ENCODE peak calls at places on chromosomes 11 and 22, in seven cellular contexts. Y is germinal center; N is GM06990; O is left ventricle myocardium inferior; J is neural crest cell; T is activated CD4-positive, alpha-beta T cell treated with anti-CD3 and anti-CD28 coated beads, Interleukin-2, amount 10 ng/mL, durations not matched to agents 7 days and 5 days; U is astrocyte of the spinal cord. Q is an unnamed sample.

GRCh38 chr22:50012201-50013181 is at the start of gene IL17REL:
- DNase-seq in T (no peak), O (peak; percentile 14), J (no peak), Y (no peak), N (no peak), U (no peak), Q (no peak)

GRCh38 chr22:23622634-23623033 is 9.5 kb downstream of the DRICH1 start:
- DNase-seq in O (no peak), J (no peak), N (no peak), U (no peak), Y (no peak), T (no peak), Q (no peak)

GRCh38 chr11:113373981-113374560 is 13.5 kb upstream of the ANKK1 start:
- DNase-seq in O (no peak), T (no peak), N (no peak), Y (no peak), J (no peak), U (no peak), Q (no peak)

GRCh38 chr11:843818-844692 is 1.4 kb downstream of the TSPAN4 start:
- DNase-seq in Y (no peak), T (no peak), N (no peak), U (peak; percentile 94), O (peak; percentile 92), J (no peak), Q (no peak)

GRCh38 chr11:126156814-126157213 is 54.6 kb downstream of the RPUSD4 start:
- DNase-seq in O (no peak), J (no peak), Y (no peak), U (no peak), N (no peak), T (no peak), Q (no peak)

GRCh38 chr11:94449437-94449836 is 44.2 kb downstream of the MRE11 start:
- DNase-seq in O (no peak), T (no peak), N (no peak), Y (no peak), U (peak; percentile 40), J (no peak), Q (no peak)

GRCh38 chr11:975824-976223 is 50.2 kb downstream of the AP2A2 start:
- DNase-seq in T (peak; percentile 19), U (peak; percentile 44), N (no peak), J (peak; percentile 24), Y (no peak), O (no peak), Q (no peak)

GRCh38 chr11:115630109-115630700 is 126.0 kb upstream of the CADM1 start:
- DNase-seq in T (no peak), O (no peak), U (no peak), N (no peak), J (no peak), Y (no peak), Q (no peak)

GRCh38 chr22:50544078-50544745 is 1.5 kb upstream of the KLHDC7B start:
- DNase-seq in J (peak; percentile 84), U (peak; percentile 39), T (peak; percentile 86), Y (peak; percentile 91), N (peak; percentile 89), O (peak; percentile 80), Q (peak; percentile 88)

GRCh38 chr22:27667121-27667843 is 134.3 kb downstream of the MN1 start:
- DNase-seq in O (no peak), J (peak; percentile 34), Y (no peak), N (no peak), T (no peak), U (peak; percentile 62), Q (no peak)

GRCh38 chr11:113202431-113202830 is 112.0 kb upstream of the TTC12 start:
- DNase-seq in N (no peak), U (no peak), J (no peak), Y (no peak), O (no peak), T (no peak), Q (no peak)

GRCh38 chr11:67435031-67435726 is 2.3 kb downstream of the PTPRCAP start:
- DNase-seq in U (no peak), Y (no peak), J (no peak), T (no peak), O (no peak), N (no peak), Q (no peak)

GRCh38 chr11:111047376-111047775 is 198.1 kb upstream of the POU2AF2 start:
- DNase-seq in T (no peak), O (no peak), J (peak; percentile 11), U (no peak), Y (no peak), N (no peak), Q (no peak)

GRCh38 chr11:27427183-27427980 is 45.2 kb downstream of the LGR4 start:
- DNase-seq in O (no peak), J (no peak), Y (no peak), T (no peak), U (peak; percentile 38), N (no peak), Q (no peak)

GRCh38 chr11:75185866-75186265 is 35.0 kb downstream of the SLCO2B1 start:
- DNase-seq in T (no peak), U (no peak), J (no peak), N (no peak), O (no peak), Y (no peak), Q (no peak)

GRCh38 chr22:37820350-37820749 is 2.8 kb upstream of the GALR3 start:
- DNase-seq in J (no peak), U (no peak), T (no peak), O (no peak), N (no peak), Y (no peak), Q (no peak)